ENCODE peak calls at places on chromosomes 4 and X, in four cellular contexts. T is K562, G is H1, V is HepG2. D is an unnamed sample.

GRCh38 chrX:26466387-26466786 is 250.4 kb downstream of the MAGEB5 start:
- DNase-seq in V (no peak), G (no peak), T (peak), D (no peak)

GRCh38 chr4:70721747-70722146 is at the start of gene RUFY3:
- DNase-seq in V (no peak), G (no peak), T (peak), D (no peak)

GRCh38 chrX:9503261-9503660 is 38.4 kb downstream of the TBL1X start:
- DNase-seq in V (no peak), G (no peak), T (no peak), D (no peak)

GRCh38 chr4:41939016-41939623 is 3.9 kb downstream of the TMEM33 start:
- DNase-seq in V (peak), T (no peak), G (no peak), D (no peak)

GRCh38 chrX:71618303-71618721 is at the start of gene CXCR3:
- DNase-seq in T (no peak), G (no peak), V (no peak), D (peak)

GRCh38 chrX:77442728-77443127 is 4.5 kb upstream of the FGF16 start:
- DNase-seq in V (peak), G (no peak), T (no peak), D (no peak)

GRCh38 chr4:74258949-74259348 is 49.3 kb upstream of the EPGN start:
- DNase-seq in G (no peak), T (peak), V (no peak), D (no peak)

GRCh38 chr4:177479063-177479462 is 36.8 kb upstream of the AGA start:
- DNase-seq in T (no peak), G (no peak), V (no peak), D (no peak)

GRCh38 chr4:78379040-78379439 is 172.5 kb upstream of the ANXA3 start:
- DNase-seq in V (no peak), G (no peak), T (no peak), D (no peak)

GRCh38 chr4:95142877-95143412 is 385.2 kb downstream of the BMPR1B start:
- DNase-seq in V (no peak), G (no peak), T (no peak), D (no peak)

GRCh38 chr4:76305971-76306881 is at the start of gene STBD1:
- DNase-seq in G (peak), V (peak), T (peak), D (no peak)

GRCh38 chr4:41174444-41174843 is 39.9 kb downstream of the APBB2 start:
- DNase-seq in T (no peak), G (no peak), V (no peak), D (no peak)

GRCh38 chr4:43133566-43133965 is 241.1 kb downstream of the GRXCR1 start:
- DNase-seq in G (no peak), T (no peak), V (no peak), D (no peak)

GRCh38 chrX:34654939-34655338 is 2.1 kb downstream of the TMEM47 start:
- DNase-seq in G (no peak), T (no peak), V (no peak), D (no peak)

DNA sequence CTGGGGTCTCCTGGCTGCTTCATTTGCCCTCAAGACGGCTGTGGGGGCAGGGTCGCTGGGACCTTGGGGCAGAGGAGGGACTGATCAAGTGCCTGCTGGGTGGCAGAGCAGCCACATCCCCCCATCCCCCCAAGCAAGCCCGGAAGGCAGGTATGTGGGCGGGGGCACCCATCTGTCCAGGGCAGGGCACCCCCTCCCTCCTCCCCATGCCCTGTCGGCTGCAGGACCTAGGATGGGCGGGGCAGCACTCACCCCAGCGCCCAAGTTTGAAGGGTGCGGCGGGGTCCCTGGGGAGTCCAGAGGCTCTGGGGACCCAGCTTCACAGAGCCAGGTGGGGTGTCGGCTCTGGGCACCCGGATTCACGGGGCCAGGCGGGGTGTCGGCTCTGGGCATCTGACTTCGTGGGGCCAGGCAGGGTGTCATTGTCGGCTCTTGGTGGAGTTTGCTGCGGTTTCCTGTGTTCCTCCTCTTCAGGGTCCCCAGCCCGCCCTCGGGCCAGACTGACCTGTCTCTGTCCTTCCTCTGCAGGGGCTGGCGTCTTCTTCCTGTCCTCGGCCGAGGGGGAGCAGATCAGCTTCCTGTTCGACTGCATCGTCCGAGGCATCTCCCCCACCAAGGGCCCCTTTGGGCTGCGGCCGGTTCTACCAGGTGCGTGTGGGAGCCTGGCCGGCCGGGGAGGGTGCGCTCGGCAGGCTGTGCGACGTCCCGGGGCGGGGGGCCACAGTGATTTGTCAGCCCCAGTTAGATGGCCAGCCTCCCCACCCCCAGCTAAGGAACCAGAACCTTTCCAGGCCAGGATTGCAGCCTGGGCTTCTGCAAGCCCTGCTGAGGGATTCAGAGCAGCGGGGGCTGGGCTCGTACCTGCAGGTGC is 22.1 kb downstream of the DOK7 start:
- DNase-seq in G (no peak), V (no peak), T (no peak), D (no peak)
- TF ChIP-seq HDAC6 in G (no peak), V (no peak), T (no peak), D (no peak)

DNA sequence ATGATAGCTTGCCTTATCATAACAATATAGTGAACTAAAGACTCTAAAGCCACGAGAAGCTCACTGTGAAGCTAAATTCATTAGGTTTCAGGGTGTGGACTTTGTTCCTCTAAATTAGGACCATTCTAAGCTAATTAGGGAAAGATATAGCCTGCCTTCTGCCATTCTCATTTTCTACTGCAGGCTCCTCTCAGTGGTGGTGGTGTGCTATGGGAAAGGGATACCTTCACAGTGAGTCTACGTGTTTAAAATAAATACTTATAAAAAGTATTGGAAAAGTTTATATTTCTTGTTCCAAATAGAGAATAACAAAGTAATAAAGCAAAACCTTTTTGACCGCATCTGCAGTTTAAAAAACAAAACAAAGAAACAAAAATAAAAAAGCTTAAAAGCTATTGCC is 327.7 kb downstream of the PAPSS1 start:
- DNase-seq in G (no peak), T (no peak), V (no peak), D (no peak)
- TF ChIP-seq HDAC6 in G (no peak), T (no peak), V (no peak), D (no peak)

GRCh38 chrX:43315622-43316021 is 340.5 kb upstream of the MAOA start:
- DNase-seq in T (no peak), G (no peak), V (no peak), D (no peak)

GRCh38 chrX:43316161-43316560 is 339.9 kb upstream of the MAOA start:
- DNase-seq in V (no peak), T (no peak), G (no peak), D (no peak)

GRCh38 chrX:43317378-43317777 is 338.7 kb upstream of the MAOA start:
- DNase-seq in G (no peak), T (no peak), V (no peak), D (no peak)

GRCh38 chrX:43313035-43313434 is 343.1 kb upstream of the MAOA start:
- DNase-seq in V (peak), T (no peak), G (no peak), D (no peak)
- TF ChIP-seq HDAC6 in V (no peak), T (no peak), G (no peak), D (no peak)

GRCh38 chr4:133559987-133560386 is 410.9 kb downstream of the PCDH10 start:
- DNase-seq in T (no peak), V (no peak), G (no peak), D (no peak)

GRCh38 chr4:133550436-133550835 is 401.3 kb downstream of the PCDH10 start:
- DNase-seq in V (no peak), T (no peak), G (no peak), D (no peak)

DNA sequence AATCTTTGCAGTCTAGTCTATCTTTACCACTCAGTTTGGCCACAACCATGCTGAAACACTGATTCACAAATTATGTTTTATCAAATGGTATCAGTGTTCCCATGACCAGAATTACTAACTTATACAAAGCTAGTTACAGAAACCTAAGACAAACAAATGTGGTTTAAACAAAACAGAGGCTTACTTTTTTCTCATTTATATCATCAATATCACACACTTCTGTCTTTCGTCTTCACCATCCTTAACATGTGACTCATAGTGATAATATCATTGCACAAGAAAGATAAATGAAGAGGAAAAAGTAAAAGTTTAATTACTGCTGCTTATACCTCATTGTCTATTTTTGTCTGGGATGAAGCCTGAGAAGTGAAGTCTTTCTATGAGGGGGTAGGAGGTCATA is 406.6 kb downstream of the PCDH10 start:
- DNase-seq in G (no peak), V (no peak), T (no peak), D (no peak)
- TF ChIP-seq HDAC6 in G (no peak), V (no peak), T (no peak), D (no peak)

GRCh38 chr4:151415978-151416377 is 7.0 kb downstream of the FHIP1A start:
- DNase-seq in T (no peak), V (no peak), G (no peak), D (no peak)
- TF ChIP-seq HDAC6 in T (no peak), V (no peak), G (no peak), D (no peak)

GRCh38 chr4:153651961-153652784 is 31.9 kb upstream of the TLR2 start:
- DNase-seq in G (no peak), V (no peak), T (no peak), D (no peak)
- TF ChIP-seq HDAC6 in G (no peak), V (no peak), T (no peak), D (no peak)

DNA sequence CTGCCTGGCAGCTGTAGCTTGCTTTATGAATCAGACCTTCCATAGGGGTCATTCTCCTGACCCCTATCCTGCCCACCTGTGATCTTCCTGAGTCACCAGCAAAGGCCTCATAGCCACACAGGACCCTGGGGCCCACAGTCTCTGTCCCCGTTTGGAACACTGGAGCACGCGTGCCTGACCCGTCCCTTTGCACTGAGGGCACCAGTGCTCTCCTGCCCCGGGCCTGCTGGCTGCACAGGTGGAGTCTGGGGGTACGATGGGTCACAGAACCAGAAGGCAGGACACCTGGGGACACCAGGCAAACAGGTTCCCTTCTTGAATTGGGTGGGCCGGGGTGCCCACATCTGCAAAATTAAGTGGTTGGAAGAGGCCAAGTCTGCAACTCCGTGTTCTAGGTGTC is 97.2 kb downstream of the CPZ start:
- DNase-seq in G (no peak), V (no peak), T (no peak), D (no peak)
- TF ChIP-seq HDAC6 in G (no peak), V (no peak), T (no peak), D (no peak)

D was measured in GM12878.